ENCODE peak calls at places on chromosomes 13 and 19, in six cellular contexts. A is stimulated activated CD4-positive, alpha-beta T cell treated with anti-CD3 and anti-CD28 coated beads, Interleukin-15, amount 100 ng/mL, for 1 hour; P is kidney tubule cell; U is EH; F is B cell; M is effector memory CD4-positive, alpha-beta T cell. V is an unnamed sample.

GRCh38 chr13:103799028-103799427 is 732.8 kb upstream of the SLC10A2 start:
- DNase-seq in A (no peak), P (no peak), U (no peak), F (no peak), M (no peak), V (no peak)

GRCh38 chr19:19966862-19967261 is 66.1 kb downstream of the ZNF93 start:
- DNase-seq in A (no peak), P (no peak), U (no peak), F (no peak), M (no peak), V (no peak)

GRCh38 chr19:45477713-45478453 is 10.1 kb downstream of the FOSB start:
- DNase-seq in A (no peak), P (peak), U (no peak), F (peak), M (peak), V (no peak)

GRCh38 chr13:37534181-37534580 is 64.4 kb downstream of the POSTN start:
- DNase-seq in A (no peak), P (no peak), U (peak), F (no peak), M (no peak), V (no peak)

GRCh38 chr19:8413593-8413923 is 453 bp downstream of the MARCHF2 start:
- DNase-seq in A (no peak), P (no peak), U (no peak), F (no peak), M (no peak), V (no peak)

GRCh38 chr19:38281820-38282566 is 17.6 kb downstream of the SPINT2 start:
- DNase-seq in A (no peak), P (no peak), U (peak), F (no peak), M (no peak), V (no peak)

GRCh38 chr19:35901854-35902661 is at the start of gene HCST:
- DNase-seq in A (no peak), P (peak), U (peak), F (peak), M (peak), V (peak)

GRCh38 chr13:21849323-21849722 is 178.4 kb downstream of the FGF9 start:
- DNase-seq in A (no peak), P (peak), U (peak), F (peak), M (no peak), V (no peak)

GRCh38 chr19:1672038-1672768 is 19.8 kb upstream of the TCF3 start:
- DNase-seq in A (peak), P (peak), U (peak), F (peak), M (no peak), V (peak)

GRCh38 chr13:66689628-66690027 is 540.5 kb downstream of the PCDH9 start:
- DNase-seq in A (no peak), P (peak), U (no peak), F (peak), M (no peak), V (no peak)